ENCODE peak calls at places on chromosome 21, in seven cellular contexts. T is activated CD4-positive, alpha-beta T cell treated with anti-CD3 and anti-CD28 coated beads, Interleukin-2, amount 50 U/mL, for 4 hours; I is fibroblast of the aortic adventitia; Y is GM06990; L is ecto neural progenitor cell; X is bronchial epithelial cell; V is NCI-H1092. C is an unnamed sample.

GRCh38 chr21:30206551-30207251 is 9.2 kb downstream of the CLDN8 start:
- DNase-seq in T (no peak), I (peak), Y (no peak), L (no peak), X (peak), V (no peak), C (no peak)

GRCh38 chr21:27734146-27734545 is 767.3 kb upstream of the ADAMTS5 start:
- DNase-seq in T (no peak), I (peak), Y (no peak), L (no peak), X (peak), V (no peak), C (no peak)

GRCh38 chr21:30408782-30409494 is 13.1 kb downstream of the KRTAP13-1 start:
- DNase-seq in T (no peak), I (peak), Y (no peak), L (peak), X (peak), V (peak), C (peak)

GRCh38 chr21:41133896-41134522 is 34.0 kb upstream of the BACE2 start:
- DNase-seq in T (no peak), I (peak), Y (no peak), L (no peak), X (peak), V (peak), C (peak)

GRCh38 chr21:28669331-28669730 is 323.3 kb downstream of the LTN1 start:
- DNase-seq in T (no peak), I (no peak), Y (no peak), L (no peak), X (peak), V (no peak), C (no peak)

GRCh38 chr21:37921091-37921490 is 4.8 kb upstream of the KCNJ6 start:
- DNase-seq in T (no peak), I (peak), Y (no peak), L (no peak), X (no peak), V (no peak), C (no peak)

GRCh38 chr21:41171210-41171609 is 3.2 kb downstream of the BACE2 start:
- DNase-seq in T (no peak), I (peak), Y (no peak), L (no peak), X (peak), V (no peak), C (no peak)

GRCh38 chr21:46184625-46185555 is 631 bp upstream of the SPATC1L start:
- DNase-seq in T (peak), I (peak), Y (peak), L (peak), X (peak), V (peak), C (peak)

GRCh38 chr21:37266515-37267221 is 466 bp downstream of the VPS26C start:
- DNase-seq in T (no peak), I (peak), Y (no peak), L (no peak), X (peak), V (no peak), C (peak)

GRCh38 chr21:29892379-29892778 is 47.4 kb downstream of the GRIK1 start:
- DNase-seq in T (no peak), I (no peak), Y (no peak), L (no peak), X (no peak), V (no peak), C (no peak)

GRCh38 chr21:34883501-34884271 is 165.4 kb downstream of the RUNX1 start:
- DNase-seq in T (no peak), I (no peak), Y (no peak), L (no peak), X (peak), V (no peak), C (no peak)

GRCh38 chr21:45537746-45538291 is 4.4 kb downstream of the SLC19A1 start:
- DNase-seq in T (no peak), I (no peak), Y (no peak), L (peak), X (no peak), V (no peak), C (no peak)

GRCh38 chr21:34992736-34993135 is 56.4 kb downstream of the RUNX1 start:
- DNase-seq in T (no peak), I (peak), Y (peak), L (no peak), X (peak), V (no peak), C (no peak)

GRCh38 chr21:22096314-22096713 is 1098.1 kb downstream of the NCAM2 start:
- DNase-seq in T (no peak), I (no peak), Y (no peak), L (no peak), X (no peak), V (no peak), C (no peak)

GRCh38 chr21:18893411-18893810 is 489.8 kb upstream of the TMPRSS15 start:
- DNase-seq in T (no peak), I (no peak), Y (no peak), L (no peak), X (no peak), V (no peak), C (no peak)